ENCODE peak calls at places on chromosome 15, in seven cellular contexts. A, L, H, T, P, M and C are unnamed samples.

GRCh38 chr15:101026686-101027272 is 107.6 kb downstream of the LRRK1 start:
- DNase-seq in A (no peak), L (no peak), H (no peak), T (no peak), P (no peak), M (no peak), C (no peak)

GRCh38 chr15:63405159-63405558 is 23.5 kb upstream of the CA12 start:
- DNase-seq in A (no peak), L (no peak), H (no peak), T (no peak), P (no peak), M (no peak), C (no peak)

GRCh38 chr15:34708422-34708821 is 46.4 kb downstream of the GJD2 start:
- DNase-seq in A (no peak), L (peak; percentile 50), H (peak; percentile 28), T (peak; percentile 19), P (no peak), M (peak; percentile 50), C (peak; percentile 58)

GRCh38 chr15:56428821-56429458 is 36.0 kb downstream of the MNS1 start:
- DNase-seq in A (no peak), L (peak; percentile 21), H (peak; percentile 32), T (peak; percentile 10), P (peak; percentile 7), M (peak; percentile 8), C (peak; percentile 58)

GRCh38 chr15:95995375-95996168 is 334.9 kb upstream of the NR2F2 start:
- DNase-seq in A (no peak), L (no peak), H (no peak), T (no peak), P (no peak), M (no peak), C (no peak)

GRCh38 chr15:33028495-33028894 is 166.0 kb downstream of the FMN1 start:
- DNase-seq in A (no peak), L (peak; percentile 21), H (no peak), T (no peak), P (no peak), M (no peak), C (no peak)

GRCh38 chr15:48385031-48385430 is 53.8 kb downstream of the DUT start:
- DNase-seq in A (no peak), L (no peak), H (no peak), T (no peak), P (no peak), M (no peak), C (no peak)

GRCh38 chr15:67914537-67915373 is 74.9 kb upstream of the RNU6-1 start:
- DNase-seq in A (peak; percentile 47), L (no peak), H (peak; percentile 65), T (no peak), P (no peak), M (peak; percentile 32), C (peak; percentile 78)

GRCh38 chr15:63699391-63699790 is 102.2 kb downstream of the FBXL22 start:
- DNase-seq in A (no peak), L (no peak), H (no peak), T (no peak), P (no peak), M (no peak), C (no peak)

GRCh38 chr15:45855907-45856579 is 221.2 kb downstream of the SQOR start:
- DNase-seq in A (no peak), L (no peak), H (no peak), T (no peak), P (no peak), M (no peak), C (peak; percentile 40)

GRCh38 chr15:93384886-93385285 is 295.9 kb upstream of the RGMA start:
- DNase-seq in A (no peak), L (no peak), H (no peak), T (no peak), P (no peak), M (no peak), C (no peak)

GRCh38 chr15:40312370-40313158 is 4.8 kb upstream of the PLCB2 start:
- DNase-seq in A (no peak), L (no peak), H (no peak), T (no peak), P (no peak), M (no peak), C (no peak)

GRCh38 chr15:87564666-87565065 is 691.9 kb downstream of the NTRK3 start:
- DNase-seq in A (no peak), L (no peak), H (no peak), T (no peak), P (no peak), M (no peak), C (no peak)

GRCh38 chr15:64895285-64896065 is 16.2 kb upstream of the ANKDD1A start:
- DNase-seq in A (no peak), L (no peak), H (no peak), T (no peak), P (peak; percentile 77), M (no peak), C (no peak)

GRCh38 chr15:81506936-81507335 is 132.9 kb upstream of the TMC3 start:
- DNase-seq in A (no peak), L (no peak), H (no peak), T (no peak), P (no peak), M (no peak), C (no peak)

GRCh38 chr15:92714071-92714456 is 58.5 kb upstream of the FAM174B start:
- DNase-seq in A (no peak), L (peak; percentile 83), H (no peak), T (no peak), P (no peak), M (no peak), C (peak; percentile 62)

GRCh38 chr15:58387130-58387529 is 44.7 kb upstream of the LIPC start:
- DNase-seq in A (no peak), L (no peak), H (no peak), T (no peak), P (no peak), M (no peak), C (no peak)

GRCh38 chr15:81789403-81789802 is 256.4 kb downstream of the MEX3B start:
- DNase-seq in A (peak; percentile 27), L (no peak), H (no peak), T (no peak), P (no peak), M (no peak), C (no peak)

GRCh38 chr15:68354923-68355322 is 77.0 kb downstream of the ITGA11 start:
- DNase-seq in A (no peak), L (no peak), H (peak; percentile 11), T (peak; percentile 64), P (no peak), M (peak; percentile 25), C (no peak)

GRCh38 chr15:95439812-95440380 is 890.6 kb upstream of the NR2F2 start:
- DNase-seq in A (no peak), L (no peak), H (no peak), T (no peak), P (no peak), M (no peak), C (no peak)

GRCh38 chr15:22979069-22979698 is 984 bp downstream of the CYFIP1 start:
- DNase-seq in A (peak; percentile 69), L (peak; percentile 67), H (peak; percentile 36), T (no peak), P (no peak), M (peak; percentile 51), C (peak; percentile 59)

GRCh38 chr15:82047493-82048446 is 2.0 kb upstream of the MEX3B start:
- DNase-seq in A (no peak), L (no peak), H (no peak), T (no peak), P (no peak), M (no peak), C (peak; percentile 42)

GRCh38 chr15:49044002-49044401 is 2.2 kb downstream of the SECISBP2L start:
- DNase-seq in A (no peak), L (no peak), H (no peak), T (no peak), P (no peak), M (no peak), C (no peak)

GRCh38 chr15:69730281-69731235 is 277.9 kb downstream of the RPLP1 start:
- DNase-seq in A (no peak), L (no peak), H (no peak), T (no peak), P (no peak), M (no peak), C (no peak)

GRCh38 chr15:82666606-82667005 is 19.4 kb upstream of the CPEB1 start:
- DNase-seq in A (no peak), L (no peak), H (no peak), T (no peak), P (no peak), M (no peak), C (no peak)

GRCh38 chr15:36469567-36469966 is 109.9 kb upstream of the CDIN1 start:
- DNase-seq in A (no peak), L (no peak), H (no peak), T (no peak), P (no peak), M (no peak), C (no peak)

GRCh38 chr15:67925182-67925581 is 85.3 kb upstream of the RNU6-1 start:
- DNase-seq in A (no peak), L (no peak), H (no peak), T (no peak), P (no peak), M (peak; percentile 20), C (no peak)

DNA sequence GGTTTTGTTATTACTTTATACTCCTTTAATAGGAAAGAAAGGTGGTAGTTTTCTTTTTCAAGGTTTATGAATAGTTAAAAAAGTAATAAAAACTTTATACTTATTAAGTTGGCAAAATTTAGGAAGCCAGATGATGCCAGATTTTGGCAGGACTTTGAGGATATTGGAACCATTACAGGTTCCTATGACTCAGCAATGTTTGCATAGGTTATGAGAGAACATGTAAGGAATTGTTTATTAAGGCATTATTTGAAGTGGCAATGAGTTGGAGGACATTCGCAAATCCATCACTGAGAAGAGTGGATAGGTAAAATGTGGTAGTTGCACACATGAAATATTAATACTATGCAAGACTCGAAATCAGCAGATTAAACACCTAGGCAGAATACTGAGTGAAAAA is 29.9 kb downstream of the CDAN1 start:
- DNase-seq in A (no peak), L (no peak), H (no peak), T (no peak), P (no peak), M (no peak), C (peak; percentile 75)
- TF ChIP-seq JUND in A (no peak), L (no peak), H (no peak), T (no peak), P (no peak), M (no peak), C (peak; percentile 74)

GRCh38 chr15:51931638-51932037 is 39.9 kb downstream of the LEO1 start:
- DNase-seq in A (no peak), L (no peak), H (no peak), T (no peak), P (no peak), M (no peak), C (no peak)
- TF ChIP-seq JUND in A (no peak), L (no peak), H (no peak), T (no peak), P (no peak), M (no peak), C (no peak)

DNA sequence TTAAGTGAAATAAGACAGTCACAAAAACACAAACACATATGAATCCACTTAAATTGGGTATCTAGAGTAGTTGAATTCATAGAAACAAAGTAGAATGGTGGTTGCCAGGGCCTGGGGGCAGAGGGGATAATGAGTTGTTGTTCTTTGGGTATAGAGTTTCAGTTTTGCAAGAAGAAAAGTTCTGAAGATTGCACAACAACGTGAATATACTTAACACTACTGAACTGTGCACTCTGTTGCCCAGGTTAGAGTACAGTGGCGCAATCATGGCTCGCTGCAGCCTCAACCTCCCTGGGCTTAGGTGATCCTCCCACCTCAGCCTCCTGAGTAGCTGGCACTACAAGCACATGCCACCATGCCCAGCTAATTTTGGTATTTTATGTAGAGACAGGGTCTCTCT is 14.9 kb downstream of the GRAMD2A start:
- DNase-seq in A (no peak), L (no peak), H (peak; percentile 86), T (no peak), P (no peak), M (no peak), C (no peak)
- TF ChIP-seq JUND in A (no peak), L (no peak), H (peak; percentile 57), T (no peak), P (no peak), M (no peak), C (no peak)

GRCh38 chr15:72005483-72005882 is 112.5 kb downstream of the MYO9A start:
- DNase-seq in A (no peak), L (no peak), H (no peak), T (no peak), P (no peak), M (no peak), C (no peak)
- TF ChIP-seq JUND in A (no peak), L (no peak), H (no peak), T (no peak), P (no peak), M (no peak), C (no peak)